ENCODE peak calls at places on chromosome 9, in six cellular contexts. C is A549; L is stimulated activated naive B cell treated with anti-CD40 and anti-IgM and Interleukin-4, amounts not matched to agents 10 μg/mL and 1 μg/mL and 100 μg/mL, for 72 hours; J is left colon; Z is LoVo; U is Caki2. K is an unnamed sample.
A peak's percentile ranks its signal among the peaks of the same experiment; 100 is the strongest.

GRCh38 chr9:98146101-98146991 is 27.3 kb upstream of the TRIM14 start:
- DNase-seq in C (peak; percentile 77), L (no peak), J (peak; percentile 94), Z (peak; percentile 73), U (peak; percentile 72), K (no peak)

GRCh38 chr9:93183663-93184438 is at the start of gene WNK2:
- DNase-seq in C (peak; percentile 76), L (peak; percentile 33), J (no peak), Z (peak; percentile 73), U (no peak), K (peak; percentile 88)

GRCh38 chr9:133960568-133961129 is 31.5 kb downstream of the VAV2 start:
- DNase-seq in C (no peak), L (no peak), J (peak; percentile 51), Z (no peak), U (no peak), K (no peak)

GRCh38 chr9:116456490-116457088 is 230.5 kb upstream of the TRIM32 start:
- DNase-seq in C (no peak), L (no peak), J (no peak), Z (no peak), U (no peak), K (no peak)

GRCh38 chr9:34654317-34655083 is 2.5 kb downstream of the IL11RA start:
- DNase-seq in C (no peak), L (no peak), J (peak; percentile 81), Z (no peak), U (no peak), K (no peak)

GRCh38 chr9:94853887-94854286 is 127.4 kb downstream of the AOPEP start:
- DNase-seq in C (peak; percentile 73), L (no peak), J (no peak), Z (peak; percentile 74), U (peak; percentile 81), K (no peak)

GRCh38 chr9:97373311-97373710 is 38.6 kb upstream of the TDRD7 start:
- DNase-seq in C (no peak), L (no peak), J (no peak), Z (no peak), U (no peak), K (no peak)

GRCh38 chr9:5554254-5554653 is 43.9 kb downstream of the PDCD1LG2 start:
- DNase-seq in C (no peak), L (no peak), J (no peak), Z (no peak), U (no peak), K (no peak)

GRCh38 chr9:35972093-35972492 is 14.1 kb upstream of the OR2S2 start:
- DNase-seq in C (no peak), L (no peak), J (no peak), Z (no peak), U (no peak), K (no peak)

GRCh38 chr9:131447600-131447999 is 53.7 kb downstream of the PRRC2B start:
- DNase-seq in C (no peak), L (no peak), J (no peak), Z (no peak), U (no peak), K (no peak)

GRCh38 chr9:1845421-1845820 is 169.7 kb upstream of the SMARCA2 start:
- DNase-seq in C (no peak), L (no peak), J (no peak), Z (no peak), U (no peak), K (no peak)

GRCh38 chr9:93646640-93647178 is 70.3 kb downstream of the PHF2 start:
- DNase-seq in C (no peak), L (no peak), J (peak; percentile 14), Z (no peak), U (no peak), K (no peak)

GRCh38 chr9:130766031-130766903 is 68.8 kb upstream of the ABL1 start:
- DNase-seq in C (no peak), L (no peak), J (peak; percentile 51), Z (no peak), U (peak; percentile 51), K (no peak)

GRCh38 chr9:134534661-134535080 is 106.9 kb upstream of the COL5A1 start:
- DNase-seq in C (no peak), L (no peak), J (no peak), Z (no peak), U (no peak), K (no peak)

GRCh38 chr9:129493002-129493713 is 127.7 kb downstream of the C9orf50 start:
- DNase-seq in C (no peak), L (no peak), J (no peak), Z (no peak), U (no peak), K (no peak)